ENCODE peak calls at places on chromosome 10, in eight cellular contexts. Q is NCI-H446, J is HT1080, A is Kasumi-1, V is cardiac muscle cell, L is NCI-H1092, T is MM.1S, B is hepatic stellate cell. C is an unnamed sample.

GRCh38 chr10:35875281-35875680 is 233.2 kb upstream of the FZD8 start:
- DNase-seq in V (peak; percentile 86), J (no peak), Q (no peak), T (no peak), B (peak; percentile 47), L (no peak), A (no peak), C (peak; percentile 65)

GRCh38 chr10:43962346-43963191 is 313.9 kb upstream of the ZNF32 start:
- DNase-seq in Q (no peak), L (no peak), A (no peak), J (no peak), V (no peak), T (no peak), B (peak; percentile 64), C (no peak)

GRCh38 chr10:48251152-48251524 is 23.4 kb downstream of the FRMPD2 start:
- DNase-seq in T (no peak), B (no peak), J (no peak), V (no peak), L (no peak), Q (no peak), A (no peak), C (no peak)

GRCh38 chr10:71232089-71232998 is 20.0 kb downstream of the UNC5B start:
- DNase-seq in A (no peak), L (peak; percentile 62), T (no peak), J (no peak), B (no peak), Q (peak; percentile 73), V (no peak), C (no peak)

GRCh38 chr10:94358480-94358879 is 4.3 kb downstream of the NOC3L start:
- DNase-seq in A (no peak), Q (no peak), B (peak; percentile 88), T (no peak), J (peak; percentile 96), V (no peak), L (no peak), C (no peak)

GRCh38 chr10:89867964-89868363 is 166.6 kb downstream of the KIF20B start:
- DNase-seq in V (no peak), L (no peak), Q (no peak), T (no peak), B (no peak), A (no peak), J (peak; percentile 73), C (peak; percentile 17)

GRCh38 chr10:22334414-22335203 is 10.7 kb upstream of the SPAG6 start:
- DNase-seq in T (no peak), L (no peak), A (no peak), V (peak; percentile 51), Q (no peak), J (no peak), B (no peak), C (peak; percentile 66)

GRCh38 chr10:87691515-87692070 is 31.9 kb downstream of the PAPSS2 start:
- DNase-seq in T (no peak), Q (no peak), B (no peak), A (peak; percentile 51), J (peak; percentile 37), V (no peak), L (no peak), C (no peak)

GRCh38 chr10:7085147-7085912 is 325.5 kb downstream of the SFMBT2 start:
- DNase-seq in L (peak; percentile 0), T (no peak), Q (no peak), A (peak; percentile 58), B (no peak), J (no peak), V (peak; percentile 8), C (no peak)

GRCh38 chr10:116096501-116096900 is 176.5 kb downstream of the GFRA1 start:
- DNase-seq in B (no peak), A (no peak), V (no peak), Q (no peak), T (no peak), J (no peak), L (no peak), C (no peak)

GRCh38 chr10:78147202-78147601 is 113.5 kb downstream of the RPS24 start:
- DNase-seq in B (no peak), Q (no peak), J (no peak), T (no peak), V (no peak), A (no peak), L (no peak), C (no peak)